ENCODE peak calls at places on chromosomes 12 and 14, in nine cellular contexts. W is uterus, B is IMR-90, L is heart left ventricle, I is heart right ventricle, C is psoas muscle, N is HCT116, U is lower lobe of right lung, E is OCI-LY7. Q is an unnamed sample. For H3K4me1 and H3K36me3, the result is how much of the 10 kb centered on the place peaks cover.

GRCh38 chr14:22547948-22548750 is 40.9 kb downstream of the DAD1 start:
- DNase-seq in N (no peak), E (no peak), C (no peak), I (no peak), W (no peak), L (no peak), U (no peak), B (no peak), Q (no peak)

GRCh38 chr14:69132513-69133181 is 20.3 kb downstream of the DCAF5 start:
- DNase-seq in N (no peak), L (no peak), B (no peak), E (no peak), U (no peak), I (no peak), W (no peak), C (no peak), Q (no peak)

GRCh38 chr12:70756118-70756517 is 118.9 kb upstream of the PTPRB start:
- DNase-seq in I (no peak), B (peak), L (no peak), C (no peak), E (no peak), U (no peak), W (peak), N (no peak), Q (no peak)

GRCh38 chr12:64551676-64552075 is 58.6 kb upstream of the RASSF3 start:
- DNase-seq in C (no peak), E (no peak), U (no peak), I (no peak), N (no peak), B (no peak), W (peak), L (no peak), Q (no peak)

GRCh38 chr14:105711841-105712460 is 185.6 kb downstream of the TMEM121 start:
- DNase-seq in I (no peak), N (no peak), E (no peak), B (no peak), U (no peak), C (no peak), W (no peak), L (no peak), Q (no peak)

GRCh38 chr14:95515523-95516517 is 630 bp downstream of the SYNE3 start:
- DNase-seq in C (peak), U (peak), B (peak), L (peak), N (no peak), E (peak), I (peak), W (no peak), Q (no peak)

GRCh38 chr14:56487761-56488160 is 91.8 kb upstream of the TMEM260 start:
- DNase-seq in C (no peak), I (no peak), L (no peak), N (no peak), E (no peak), B (peak), U (no peak), W (no peak), Q (no peak)

GRCh38 chr12:78279567-78279966 is 448.9 kb downstream of the NAV3 start:
- DNase-seq in I (no peak), L (no peak), N (no peak), W (no peak), U (no peak), E (no peak), B (no peak), C (no peak), Q (no peak)

GRCh38 chr14:35370969-35371368 is 33.6 kb downstream of the NFKBIA start:
- DNase-seq in C (no peak), L (no peak), B (no peak), U (no peak), I (no peak), N (no peak), E (no peak), W (no peak), Q (no peak)

GRCh38 chr14:67963545-67963944 is 144.0 kb downstream of the RAD51B start:
- DNase-seq in B (no peak), I (no peak), L (no peak), E (no peak), C (no peak), W (no peak), N (no peak), U (no peak), Q (no peak)

GRCh38 chr14:96584199-96584906 is 82.2 kb downstream of the PAPOLA start:
- DNase-seq in N (peak), I (no peak), B (no peak), W (no peak), E (peak), U (no peak), C (no peak), L (no peak), Q (no peak)

GRCh38 chr14:68619805-68620574 is 172.9 kb downstream of the ZFP36L1 start:
- DNase-seq in W (peak), C (peak), I (peak), L (peak), N (peak), B (peak), E (no peak), U (no peak), Q (peak)

GRCh38 chr14:103091041-103091882 is 3.3 kb upstream of the EXOC3L4 start:
- DNase-seq in B (peak), U (peak), N (no peak), E (peak), W (no peak), I (no peak), L (no peak), C (peak), Q (no peak)

GRCh38 chr12:25005376-25005775 is 56.5 kb upstream of the BCAT1 start:
- DNase-seq in L (no peak), E (peak), U (no peak), C (no peak), N (no peak), I (no peak), B (no peak), W (no peak), Q (no peak)

GRCh38 chr14:57182760-57183503 is 85.8 kb downstream of the EXOC5 start:
- DNase-seq in B (peak), N (peak), U (no peak), C (no peak), W (no peak), L (no peak), E (peak), I (no peak), Q (no peak)

GRCh38 chr12:9751204-9752144 is 9.2 kb downstream of the CD69 start:
- DNase-seq in C (no peak), W (no peak), E (peak), I (no peak), U (no peak), L (no peak), N (peak), B (peak), Q (no peak)

GRCh38 chr14:92850492-92850891 is 56.4 kb downstream of the GOLGA5 start:
- DNase-seq in E (peak), N (no peak), W (no peak), U (no peak), C (no peak), B (peak), L (no peak), I (no peak), Q (no peak)

GRCh38 chr12:50924439-50925341 is 27.7 kb upstream of the HIGD1C start:
- DNase-seq in C (peak), U (peak), W (peak), L (peak), E (peak), I (peak), N (peak), B (peak), Q (peak)

GRCh38 chr14:19800282-19801117 is 3.1 kb upstream of the OR4N2 start:
- DNase-seq in L (no peak), E (no peak), C (no peak), B (no peak), N (no peak), U (no peak), I (no peak), W (no peak), Q (no peak)

GRCh38 chr12:70364695-70365397 is 1.2 kb upstream of the KCNMB4 start:
- DNase-seq in B (no peak), U (no peak), W (no peak), C (no peak), N (no peak), E (peak), I (no peak), L (no peak), Q (no peak)

GRCh38 chr12:39116877-39117276 is 211.5 kb upstream of the CPNE8 start:
- DNase-seq in L (no peak), E (no peak), N (no peak), W (no peak), U (no peak), I (no peak), C (no peak), B (no peak), Q (no peak)

GRCh38 chr12:63326260-63326659 is 175.3 kb upstream of the AVPR1A start:
- DNase-seq in U (no peak), C (no peak), B (no peak), L (no peak), N (no peak), I (no peak), E (no peak), W (no peak), Q (no peak)

GRCh38 chr12:68960162-68960501 is 27.2 kb upstream of the CPM start:
- DNase-seq in L (no peak), B (peak), U (no peak), I (no peak), C (no peak), W (no peak), E (no peak), N (no peak), Q (no peak)

GRCh38 chr12:29719381-29719780 is 64.4 kb downstream of the TMTC1 start:
- DNase-seq in L (no peak), N (no peak), W (no peak), I (no peak), C (no peak), U (no peak), B (no peak), E (no peak), Q (no peak)

GRCh38 chr12:20212658-20213387 is 155.5 kb upstream of the PDE3A start:
- DNase-seq in C (peak), E (no peak), U (peak), N (peak), B (peak), W (peak), I (peak), L (peak), Q (peak)

GRCh38 chr12:62861586-62861985 is 73.4 kb downstream of the PPM1H start:
- DNase-seq in C (no peak), W (no peak), B (no peak), U (no peak), I (no peak), N (no peak), L (no peak), E (no peak), Q (no peak)

GRCh38 chr12:75933136-75933535 is 98.4 kb downstream of the PHLDA1 start:
- DNase-seq in U (no peak), N (peak), L (no peak), W (no peak), I (no peak), C (no peak), B (peak), E (no peak), Q (no peak)

GRCh38 chr12:110513842-110514241 is 11.7 kb downstream of the RAD9B start:
- DNase-seq in E (no peak), I (no peak), U (no peak), N (no peak), W (no peak), L (no peak), B (no peak), C (no peak), Q (no peak)

GRCh38 chr12:49346659-49347306 is at the start of gene DNAJC22:
- DNase-seq in N (no peak), B (no peak), L (no peak), U (no peak), C (no peak), I (no peak), E (peak), W (no peak), Q (no peak)

GRCh38 chr12:52523825-52524224 is 3.6 kb upstream of the KRT5 start:
- DNase-seq in E (no peak), N (no peak), U (no peak), I (no peak), B (no peak), C (no peak), W (no peak), L (no peak), Q (peak)

GRCh38 chr12:79673334-79673733 is 17.4 kb downstream of the PAWR start:
- DNase-seq in B (no peak), I (no peak), U (no peak), N (no peak), E (no peak), C (no peak), L (no peak), W (no peak), Q (no peak)

GRCh38 chr12:113863455-113863845 is 102.7 kb downstream of the RBM19 start:
- DNase-seq in E (no peak), B (peak), U (no peak), C (no peak), L (no peak), I (no peak), W (no peak), N (no peak), Q (no peak)
- H3K4me1 ChIP-seq in E (under half), B (under half), U (under half), C (under half), L (under half), I (under half), W (under half), N (under half), Q (under half)

GRCh38 chr14:91286530-91286937 is 42.0 kb upstream of the GPR68 start:
- DNase-seq in B (peak), C (peak), E (peak), L (peak), U (peak), W (peak), N (peak), I (peak), Q (peak)

GRCh38 chr14:91284146-91284790 is 39.8 kb upstream of the GPR68 start:
- DNase-seq in B (peak), L (no peak), U (peak), E (no peak), C (no peak), I (no peak), W (peak), N (no peak), Q (no peak)

GRCh38 chr14:91283666-91284065 is 39.2 kb upstream of the GPR68 start:
- DNase-seq in C (no peak), I (no peak), B (peak), E (peak), L (no peak), N (no peak), W (no peak), U (no peak), Q (no peak)

GRCh38 chr14:91282954-91283645 is 38.6 kb upstream of the GPR68 start:
- DNase-seq in U (peak), W (no peak), L (no peak), I (no peak), C (no peak), E (peak), N (no peak), B (no peak), Q (no peak)

GRCh38 chr14:91284791-91285548 is 40.5 kb upstream of the GPR68 start:
- DNase-seq in B (no peak), W (peak), E (peak), I (no peak), C (no peak), N (no peak), L (no peak), U (peak), Q (no peak)
- H3K27ac ChIP-seq in B (no peak), W (peak), E (peak), I (no peak), C (no peak), N (no peak), L (no peak), U (no peak), Q (peak)

GRCh38 chr14:77423423-77423822 is at the start of gene NOXRED1:
- DNase-seq in L (no peak), C (no peak), B (no peak), N (no peak), W (no peak), U (no peak), E (no peak), I (no peak), Q (no peak)
- H3K36me3 ChIP-seq in L (half or more), C (under half), B (under half), N (under half), W (under half), U (half or more), E (half or more), I (half or more), Q (half or more)

DNA sequence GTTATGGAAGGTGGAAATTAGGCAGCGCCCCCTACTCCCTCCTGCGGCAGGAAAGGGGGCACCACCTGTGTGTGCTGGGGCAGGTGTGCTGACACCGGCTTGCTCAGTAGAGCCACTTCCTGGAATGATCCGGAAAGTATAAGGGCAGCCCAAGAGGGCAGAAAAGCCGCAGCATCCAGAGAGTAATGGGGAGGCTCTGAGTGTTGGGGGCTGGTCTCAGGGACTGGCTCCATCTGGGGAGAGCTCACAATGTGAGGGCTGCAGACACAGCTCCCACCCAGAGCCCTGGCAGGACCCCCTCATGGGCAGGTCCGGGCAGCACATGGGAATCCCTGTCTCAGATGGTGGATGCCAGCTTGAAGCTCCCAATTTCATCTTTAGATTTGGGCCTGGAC is 187.6 kb upstream of the C14orf180 start:
- DNase-seq in W (no peak), C (no peak), B (no peak), L (peak), I (no peak), E (peak), N (no peak), U (no peak), Q (peak)
- H3K4me1 ChIP-seq in W (under half), C (under half), B (under half), L (under half), I (half or more), E (half or more), N (under half), U (under half), Q (under half)

GRCh38 chr14:91330846-91331245 is 86.3 kb upstream of the GPR68 start:
- DNase-seq in N (no peak), L (no peak), I (no peak), B (no peak), U (no peak), W (no peak), C (no peak), E (no peak), Q (no peak)

GRCh38 chr14:91332448-91333059 is 85.1 kb downstream of the CCDC88C start:
- DNase-seq in B (no peak), N (no peak), C (no peak), E (no peak), W (no peak), U (no peak), L (no peak), I (no peak), Q (no peak)

GRCh38 chr14:91333640-91334039 is 84.0 kb downstream of the CCDC88C start:
- DNase-seq in N (no peak), E (no peak), I (no peak), B (no peak), U (no peak), L (no peak), C (no peak), W (no peak), Q (no peak)

GRCh38 chr14:91330111-91330696 is 85.7 kb upstream of the GPR68 start:
- DNase-seq in C (no peak), E (no peak), B (no peak), U (peak), I (no peak), N (no peak), L (no peak), W (no peak), Q (no peak)

DNA sequence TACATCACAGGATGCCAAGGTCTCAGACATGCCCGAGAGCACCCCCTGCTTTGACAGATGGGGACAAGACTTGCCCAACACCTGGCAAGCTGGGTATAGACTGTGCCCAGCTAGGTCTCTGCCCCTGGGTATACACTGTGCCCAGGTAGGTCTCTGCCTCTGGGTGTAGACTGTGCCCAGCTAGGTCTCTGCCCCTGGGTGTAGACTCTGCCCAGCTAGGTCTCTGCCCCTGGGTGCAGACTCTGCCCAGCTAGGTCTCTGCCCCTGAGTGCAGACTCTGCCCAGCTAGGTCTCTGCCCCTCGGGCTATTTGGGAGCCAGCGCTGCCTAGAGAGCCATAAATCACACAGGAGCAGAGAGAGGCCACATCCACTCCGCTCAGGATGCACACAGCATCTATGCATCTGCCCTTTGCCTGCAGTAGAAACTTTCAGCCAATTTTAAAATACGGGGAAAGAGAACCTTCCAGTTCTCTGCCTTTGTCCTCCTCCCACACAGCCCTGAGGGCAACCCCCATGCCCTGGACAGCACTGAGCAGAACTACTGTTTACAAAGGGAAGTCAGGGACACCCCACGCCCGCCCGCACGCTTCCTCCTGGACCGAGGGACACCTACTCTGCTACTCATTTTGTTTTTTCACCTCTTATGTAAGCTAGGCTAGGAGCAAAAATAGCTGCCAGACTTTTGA is 85.7 kb downstream of the CCDC88C start:
- DNase-seq in N (no peak), I (no peak), C (no peak), B (no peak), L (no peak), E (no peak), W (no peak), U (peak), Q (no peak)
- H3K27ac ChIP-seq in N (no peak), I (no peak), C (no peak), B (no peak), L (no peak), E (no peak), W (no peak), U (no peak), Q (no peak)

DNA sequence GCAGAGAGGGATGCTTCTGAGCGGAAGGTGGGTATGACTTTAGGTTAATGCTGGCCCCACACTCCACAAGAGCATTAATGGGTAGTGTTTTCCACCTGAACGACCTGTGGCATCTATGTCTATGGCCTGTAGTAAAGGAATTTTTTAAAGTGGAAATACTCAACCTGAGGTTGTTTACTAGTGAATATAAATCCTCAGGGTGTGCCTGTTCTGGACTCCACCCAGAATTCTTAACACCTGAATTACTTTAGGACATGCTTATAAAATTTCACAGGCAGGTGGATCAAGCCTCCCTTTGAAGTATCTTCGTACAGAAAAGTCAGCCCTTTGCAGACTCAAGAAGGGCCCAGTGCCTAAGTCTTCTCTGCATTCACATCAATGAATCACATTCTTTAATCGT is 196.1 kb downstream of the ESR2 start:
- DNase-seq in W (no peak), L (no peak), I (no peak), E (no peak), B (no peak), C (no peak), N (no peak), U (no peak), Q (no peak)
- H3K36me3 ChIP-seq in W (under half), L (half or more), I (half or more), E (half or more), B (under half), C (under half), N (under half), U (under half), Q (under half)

GRCh38 chr12:53972722-53973092 is 219 bp upstream of the HOXC11 start:
- DNase-seq in U (no peak), W (no peak), N (no peak), E (no peak), L (no peak), C (no peak), B (no peak), I (no peak), Q (no peak)
- H3K4me1 ChIP-seq in U (under half), W (under half), N (under half), E (under half), L (under half), C (under half), B (under half), I (under half), Q (under half)

DNA sequence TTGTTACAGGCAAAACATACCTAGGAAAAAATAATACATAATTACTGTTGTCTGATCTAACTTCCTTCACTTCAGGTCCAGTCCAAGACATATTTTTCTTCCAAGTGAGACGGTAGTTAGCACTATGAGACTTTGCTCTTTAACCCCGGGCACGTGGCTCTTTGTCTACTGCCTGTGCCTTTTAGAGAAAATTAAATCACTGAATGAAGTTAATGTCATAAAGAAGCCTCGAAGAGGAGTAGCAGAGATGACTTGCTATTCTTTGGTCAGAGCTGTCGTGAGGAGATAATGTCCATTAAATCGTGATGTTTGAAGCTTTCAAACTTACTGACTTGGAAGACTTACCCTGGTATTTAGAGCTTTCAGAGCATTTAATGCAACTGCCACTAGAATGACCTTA is 8.7 kb downstream of the TESPA1 start:
- DNase-seq in I (no peak), U (no peak), L (no peak), C (no peak), N (no peak), E (no peak), B (no peak), W (no peak), Q (no peak)
- H3K27ac ChIP-seq in I (no peak), U (no peak), L (no peak), C (no peak), N (no peak), E (no peak), B (no peak), W (no peak), Q (no peak)

Q was measured in right atrium auricular region.